ENCODE peak calls at places on chromosomes 13 and 19, in eight cellular contexts. E is IMR-90, H is endothelial cell, U is AG04449, W is GM20000, A is stomach, M is heart left ventricle, R is adrenal gland. G is an unnamed sample.

GRCh38 chr13:49998714-49999624 is 2.1 kb downstream of the TRIM13 start:
- DNase-seq in E (no peak), H (no peak), U (no peak), W (no peak), A (no peak), M (no peak), R (no peak), G (no peak)

GRCh38 chr19:14333101-14333871 is 48.0 kb upstream of the ADGRE5 start:
- DNase-seq in E (no peak), H (peak; percentile 14), U (no peak), W (no peak), A (peak; percentile 37), M (peak; percentile 15), R (no peak), G (no peak)

GRCh38 chr13:68506888-68507551 is 1276.9 kb upstream of the PCDH9 start:
- DNase-seq in E (no peak), H (no peak), U (no peak), W (no peak), A (no peak), M (no peak), R (no peak), G (no peak)

GRCh38 chr19:5539431-5539833 is 28.3 kb downstream of the TINCR start:
- DNase-seq in E (no peak), H (no peak), U (no peak), W (no peak), A (no peak), M (peak; percentile 47), R (peak; percentile 44), G (no peak)

GRCh38 chr13:35388979-35389378 is 87.5 kb downstream of the MAB21L1 start:
- DNase-seq in E (peak; percentile 3), H (no peak), U (no peak), W (no peak), A (no peak), M (no peak), R (no peak), G (no peak)

GRCh38 chr19:45906221-45906620 is 3.8 kb upstream of the MYPOP start:
- DNase-seq in E (peak; percentile 48), H (no peak), U (no peak), W (no peak), A (no peak), M (no peak), R (no peak), G (no peak)

GRCh38 chr19:30284209-30284608 is 88.0 kb upstream of the ZNF536 start:
- DNase-seq in E (no peak), H (no peak), U (no peak), W (no peak), A (no peak), M (no peak), R (no peak), G (no peak)

GRCh38 chr13:91132381-91132780 is 215.1 kb upstream of the MIR17HG start:
- DNase-seq in E (no peak), H (no peak), U (no peak), W (no peak), A (no peak), M (no peak), R (no peak), G (no peak)

GRCh38 chr19:38204728-38205127 is 19.3 kb downstream of the DPF1 start:
- DNase-seq in E (no peak), H (no peak), U (no peak), W (no peak), A (no peak), M (no peak), R (no peak), G (no peak)

GRCh38 chr19:32877323-32877912 is 7.9 kb upstream of the SLC7A9 start:
- DNase-seq in E (no peak), H (no peak), U (no peak), W (peak; percentile 1), A (peak; percentile 18), M (no peak), R (no peak), G (no peak)

GRCh38 chr19:57807541-57807940 is 7.2 kb downstream of the ZNF552 start:
- DNase-seq in E (no peak), H (no peak), U (no peak), W (no peak), A (no peak), M (no peak), R (no peak), G (no peak)

GRCh38 chr19:10603084-10603872 is 16.2 kb upstream of the AP1M2 start:
- DNase-seq in E (no peak), H (no peak), U (no peak), W (peak; percentile 71), A (peak; percentile 57), M (peak; percentile 56), R (peak; percentile 33), G (peak; percentile 26)

GRCh38 chr13:97539651-97540230 is 105.8 kb downstream of the RAP2A start:
- DNase-seq in E (peak; percentile 88), H (no peak), U (no peak), W (no peak), A (no peak), M (no peak), R (no peak), G (no peak)

GRCh38 chr13:41916173-41916954 is 44.5 kb downstream of the VWA8 start:
- DNase-seq in E (peak; percentile 95), H (no peak), U (peak; percentile 83), W (peak; percentile 70), A (no peak), M (no peak), R (no peak), G (no peak)

GRCh38 chr13:75153834-75154233 is 328.1 kb downstream of the TBC1D4 start:
- DNase-seq in E (no peak), H (no peak), U (no peak), W (no peak), A (no peak), M (no peak), R (no peak), G (no peak)

GRCh38 chr19:43331435-43332010 is 22.0 kb upstream of the CD177 start:
- DNase-seq in E (no peak), H (peak; percentile 37), U (no peak), W (no peak), A (no peak), M (no peak), R (no peak), G (no peak)
- TF ChIP-seq CTCF in E (no peak), H (no peak), U (no peak), W (no peak), A (no peak), M (no peak), R (no peak), G (no peak)

DNA sequence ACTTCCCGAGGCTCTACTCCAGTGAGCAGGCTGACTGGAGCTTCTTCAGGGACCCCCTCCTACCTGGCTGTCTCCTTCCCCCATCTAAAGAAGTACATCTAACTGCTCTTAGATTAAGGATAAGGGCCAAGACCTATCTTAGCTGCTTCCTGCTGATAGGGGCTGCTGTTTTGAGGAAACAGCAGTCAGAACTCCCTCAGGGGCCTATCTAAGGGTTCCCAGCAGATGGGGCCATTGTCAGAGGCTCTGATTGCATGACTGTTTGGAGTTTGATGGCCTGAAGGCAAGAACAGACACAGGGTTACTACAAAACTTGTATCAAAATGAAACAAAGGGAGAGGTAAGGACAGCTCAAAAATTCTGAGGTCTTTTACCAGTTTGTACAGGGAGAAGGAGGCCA is 2636.9 kb upstream of the PCDH20 start:
- DNase-seq in E (no peak), H (no peak), U (no peak), W (no peak), A (no peak), M (no peak), R (no peak), G (no peak)
- TF ChIP-seq CTCF in E (no peak), H (no peak), U (no peak), W (no peak), A (no peak), M (no peak), R (no peak), G (no peak)

DNA sequence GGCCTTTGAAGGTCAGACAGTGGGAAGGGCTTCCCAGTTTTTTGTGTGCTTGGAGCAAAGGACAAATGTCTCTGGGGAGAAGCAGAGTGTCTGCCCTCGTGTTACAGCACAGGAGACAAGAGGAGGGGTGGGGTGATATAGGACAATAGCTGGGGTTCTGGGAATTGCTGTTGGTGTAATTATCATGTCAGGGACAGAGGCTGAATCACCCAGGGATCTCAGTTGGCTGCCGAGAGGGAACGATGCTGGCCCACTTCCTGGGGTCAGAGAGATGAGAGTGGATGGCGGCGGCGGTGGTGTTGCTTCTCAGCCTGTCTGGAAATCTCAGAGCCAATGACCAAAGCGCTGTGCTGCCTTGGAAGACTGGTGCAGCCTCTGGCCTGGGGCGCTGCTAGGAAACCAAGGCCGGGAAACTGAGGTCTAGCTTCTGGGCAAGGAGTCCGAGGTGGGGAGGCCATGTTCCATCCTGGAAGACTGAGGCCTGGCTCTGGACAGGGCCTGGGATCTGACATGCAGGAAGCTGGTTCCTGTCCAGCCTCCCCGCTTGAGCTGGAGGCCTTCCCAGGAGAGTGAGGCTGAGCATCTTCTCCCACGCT is 1.3 kb downstream of the INAFM1 start:
- DNase-seq in E (peak; percentile 57), H (no peak), U (no peak), W (no peak), A (no peak), M (peak; percentile 54), R (peak; percentile 91), G (peak; percentile 14)
- TF ChIP-seq CTCF in E (no peak), H (no peak), U (no peak), W (no peak), A (no peak), M (no peak), R (no peak), G (no peak)

GRCh38 chr13:113562085-113562749 is 22.3 kb upstream of the TFDP1 start:
- DNase-seq in E (peak; percentile 76), H (peak; percentile 82), U (peak; percentile 23), W (peak; percentile 82), A (peak; percentile 45), M (peak; percentile 54), R (peak; percentile 53), G (peak; percentile 55)
- TF ChIP-seq CTCF in E (peak; percentile 90), H (peak; percentile 26), U (peak; percentile 91), W (peak; percentile 52), A (peak; percentile 52), M (peak; percentile 78), R (peak; percentile 61), G (peak; percentile 57)

DNA sequence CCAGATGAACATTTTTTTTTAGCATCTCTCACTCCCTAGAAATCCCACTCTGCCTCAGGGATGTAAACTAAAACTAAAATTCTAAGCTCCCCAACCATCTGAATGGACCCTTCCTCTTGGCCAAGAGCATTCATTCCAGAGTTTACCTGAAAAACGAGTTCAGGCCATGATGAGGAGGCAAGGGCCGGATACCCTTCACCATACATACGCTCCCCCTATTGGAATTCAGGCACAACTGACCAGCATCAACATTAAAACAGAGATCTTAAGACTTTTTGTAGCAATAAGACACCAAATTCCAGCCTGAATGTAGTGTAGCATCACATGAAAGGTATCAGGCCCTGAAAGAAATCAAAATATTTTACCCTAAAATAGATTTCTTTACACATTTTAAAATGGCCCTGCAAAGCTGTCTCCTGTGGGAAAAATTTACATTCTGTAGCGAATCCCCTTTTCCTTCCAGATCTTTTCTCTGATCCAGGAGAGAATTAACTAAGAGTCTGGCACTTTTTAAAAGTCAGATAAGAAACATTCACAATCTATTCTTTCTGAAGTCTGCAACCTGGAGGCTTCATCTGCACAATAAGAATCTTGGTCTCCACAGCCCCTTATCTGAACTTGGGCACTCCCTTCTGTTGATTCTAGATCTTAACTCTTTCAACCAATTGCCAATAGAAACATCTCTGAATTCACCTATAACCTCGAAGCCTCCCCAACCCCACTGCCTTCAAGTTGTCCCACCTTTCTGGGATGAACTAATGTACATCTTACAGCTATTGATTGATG is 888.5 kb downstream of the UQCRFS1 start:
- DNase-seq in E (no peak), H (no peak), U (no peak), W (no peak), A (no peak), M (no peak), R (no peak), G (no peak)
- TF ChIP-seq CTCF in E (no peak), H (no peak), U (no peak), W (no peak), A (no peak), M (no peak), R (no peak), G (no peak)

GRCh38 chr13:66992683-66993082 is 237.5 kb downstream of the PCDH9 start:
- DNase-seq in E (no peak), H (no peak), U (no peak), W (no peak), A (no peak), M (no peak), R (no peak), G (no peak)
- TF ChIP-seq CTCF in E (no peak), H (no peak), U (no peak), W (no peak), A (no peak), M (no peak), R (no peak), G (no peak)